ENCODE peak calls at places on chromosomes 12 and 14, in seven cellular contexts. G is CD8-positive, alpha-beta T cell; A is fibroblast of the aortic adventitia; Y is thoracic aorta; W is CD4-positive, CD25-positive, alpha-beta regulatory T cell; H is cardiac fibroblast; S is AG04450. Q is an unnamed sample.

GRCh38 chr12:39287817-39288216 is 155.1 kb downstream of the KIF21A start:
- DNase-seq in A (no peak), G (no peak), H (peak; percentile 2), Y (no peak), W (no peak), S (no peak), Q (no peak)

GRCh38 chr12:45065125-45065626 is 14.3 kb upstream of the DBX2 start:
- DNase-seq in G (no peak), A (no peak), W (no peak), Y (no peak), H (no peak), S (no peak), Q (no peak)

GRCh38 chr12:121718653-121719239 is 6.2 kb downstream of the TMEM120B start:
- DNase-seq in W (no peak), A (no peak), G (no peak), Y (no peak), S (no peak), H (no peak), Q (peak; percentile 80)

GRCh38 chr12:64522316-64522715 is 70.4 kb downstream of the TBK1 start:
- DNase-seq in A (peak; percentile 35), H (peak; percentile 7), Y (no peak), W (no peak), S (peak; percentile 13), G (no peak), Q (no peak)

GRCh38 chr14:48504921-48505320 is 829.5 kb upstream of the MDGA2 start:
- DNase-seq in S (no peak), G (no peak), A (no peak), Y (no peak), H (no peak), W (no peak), Q (no peak)

GRCh38 chr12:53752651-53753050 is 872 bp upstream of the CISTR start:
- DNase-seq in Y (no peak), W (no peak), G (no peak), S (no peak), A (no peak), H (no peak), Q (no peak)

GRCh38 chr14:93936245-93936644 is 9.1 kb downstream of the FAM181A start:
- DNase-seq in H (no peak), S (no peak), G (no peak), A (no peak), Y (no peak), W (peak; percentile 24), Q (peak; percentile 31)

GRCh38 chr12:116717466-116718457 is 20.1 kb downstream of the SPRING1 start:
- DNase-seq in W (no peak), S (no peak), A (peak; percentile 86), H (peak; percentile 79), G (no peak), Y (no peak), Q (no peak)

GRCh38 chr14:36173161-36173560 is 3.4 kb downstream of the PTCSC3 start:
- DNase-seq in A (no peak), H (no peak), S (no peak), Y (no peak), W (no peak), G (no peak), Q (no peak)

GRCh38 chr12:24561882-24562760 is 386.8 kb downstream of the BCAT1 start:
- DNase-seq in A (peak; percentile 51), G (no peak), Y (no peak), W (no peak), H (peak; percentile 59), S (no peak), Q (peak; percentile 38)

GRCh38 chr14:50647282-50647681 is 20.8 kb downstream of the SAV1 start:
- DNase-seq in G (no peak), S (no peak), H (no peak), A (no peak), W (no peak), Y (no peak), Q (no peak)
- H3K4me3 ChIP-seq in G (no peak overlapping the region), S (no peak overlapping the region), H (no peak overlapping the region), A (no peak overlapping the region), W (no peak overlapping the region), Y (no peak overlapping the region), Q (no peak overlapping the region)

GRCh38 chr12:42468853-42469252 is 120.7 kb downstream of the PRICKLE1 start:
- DNase-seq in S (no peak), G (no peak), Y (no peak), A (no peak), H (no peak), W (no peak), Q (no peak)
- H3K4me3 ChIP-seq in S (no peak overlapping the region), G (no peak overlapping the region), Y (peak overlapping the region; percentile 25), A (no peak overlapping the region), H (no peak overlapping the region), W (peak overlapping the region; percentile 17), Q (no peak overlapping the region)

GRCh38 chr12:50641566-50641965 is 122.3 kb upstream of the ATF1 start:
- DNase-seq in S (no peak), G (no peak), Y (no peak), A (no peak), H (no peak), W (no peak), Q (peak; percentile 85)
- H3K4me3 ChIP-seq in S (no peak overlapping the region), G (no peak overlapping the region), Y (no peak overlapping the region), A (no peak overlapping the region), H (no peak overlapping the region), W (no peak overlapping the region), Q (no peak overlapping the region)

DNA sequence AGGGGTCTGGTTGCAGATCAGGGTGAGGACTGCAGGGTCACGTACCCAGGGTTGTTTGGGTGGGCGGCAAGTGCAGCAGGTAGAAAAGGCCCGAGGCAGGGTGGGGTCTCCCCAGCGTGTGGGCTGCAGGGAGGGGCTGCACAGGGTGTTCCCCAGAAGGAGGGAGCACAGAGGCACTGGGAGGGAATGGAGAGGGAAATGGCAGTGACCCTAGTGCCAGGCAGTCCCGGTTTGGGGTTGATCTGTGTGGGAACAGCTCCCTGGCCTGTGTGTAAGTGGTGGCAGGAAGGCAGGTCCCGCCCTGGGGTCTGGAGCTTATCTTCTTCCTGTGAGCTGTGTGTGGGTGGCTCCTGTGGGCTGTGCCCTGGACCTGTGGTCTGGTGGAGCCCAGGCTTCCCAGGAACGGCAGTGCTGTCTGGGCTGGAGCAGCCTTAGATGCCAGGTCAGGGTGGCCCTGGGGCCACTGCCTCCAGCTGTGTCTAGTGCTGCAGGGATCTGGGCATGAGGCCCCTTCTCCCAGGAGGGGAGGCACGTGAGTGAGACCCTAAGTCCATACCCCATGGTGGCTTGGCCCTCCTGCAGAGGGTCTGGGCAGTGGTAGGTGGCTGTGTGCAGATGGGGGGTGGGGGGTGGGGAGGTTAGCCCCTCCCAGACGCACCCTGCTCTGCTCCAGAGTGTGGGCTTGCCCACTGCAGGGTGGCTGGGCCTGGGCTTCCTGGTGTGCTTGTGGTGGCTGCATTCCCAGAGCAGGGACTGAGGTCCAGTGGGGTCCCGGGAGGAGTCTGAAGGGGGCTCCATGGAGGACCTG is 363.5 kb downstream of the TMEM121 start:
- DNase-seq in W (no peak), S (no peak), A (no peak), G (no peak), Y (no peak), H (no peak), Q (peak; percentile 85)
- H3K4me3 ChIP-seq in W (no peak overlapping the region), S (no peak overlapping the region), A (no peak overlapping the region), G (no peak overlapping the region), Y (no peak overlapping the region), H (no peak overlapping the region), Q (peak overlapping the region; percentile 48)

GRCh38 chr12:28010036-28010435 is 37.5 kb upstream of the PTHLH start:
- DNase-seq in S (no peak), H (no peak), Y (no peak), A (no peak), W (no peak), G (no peak), Q (no peak)
- H3K4me3 ChIP-seq in S (no peak overlapping the region), H (no peak overlapping the region), Y (no peak overlapping the region), A (no peak overlapping the region), W (no peak overlapping the region), G (no peak overlapping the region), Q (no peak overlapping the region)

GRCh38 chr12:113477842-113478215 is 6.2 kb upstream of the LHX5 start:
- DNase-seq in S (no peak), H (no peak), W (no peak), Y (no peak), G (no peak), A (no peak), Q (no peak)

GRCh38 chr12:113474635-113475436 is 3.2 kb upstream of the LHX5 start:
- DNase-seq in H (no peak), S (no peak), G (no peak), A (no peak), W (no peak), Y (no peak), Q (no peak)

GRCh38 chr12:113475451-113476085 is 3.9 kb upstream of the LHX5 start:
- DNase-seq in G (no peak), S (no peak), A (no peak), Y (no peak), H (no peak), W (no peak), Q (no peak)

GRCh38 chr12:113477171-113477841 is 5.6 kb upstream of the LHX5 start:
- DNase-seq in S (no peak), W (no peak), H (no peak), A (no peak), Y (no peak), G (no peak), Q (no peak)

GRCh38 chr12:113476093-113476986 is 4.7 kb upstream of the LHX5 start:
- DNase-seq in A (no peak), G (no peak), W (no peak), Y (no peak), S (no peak), H (no peak), Q (no peak)
- H3K4me3 ChIP-seq in A (no peak overlapping the region), G (no peak overlapping the region), W (no peak overlapping the region), Y (no peak overlapping the region), S (no peak overlapping the region), H (no peak overlapping the region), Q (no peak overlapping the region)

GRCh38 chr12:59811991-59812390 is 216.2 kb downstream of the SLC16A7 start:
- DNase-seq in H (no peak), Y (no peak), W (no peak), G (no peak), S (no peak), A (no peak), Q (no peak)
- H3K4me3 ChIP-seq in H (no peak overlapping the region), Y (no peak overlapping the region), W (no peak overlapping the region), G (no peak overlapping the region), S (no peak overlapping the region), A (no peak overlapping the region), Q (no peak overlapping the region)

DNA sequence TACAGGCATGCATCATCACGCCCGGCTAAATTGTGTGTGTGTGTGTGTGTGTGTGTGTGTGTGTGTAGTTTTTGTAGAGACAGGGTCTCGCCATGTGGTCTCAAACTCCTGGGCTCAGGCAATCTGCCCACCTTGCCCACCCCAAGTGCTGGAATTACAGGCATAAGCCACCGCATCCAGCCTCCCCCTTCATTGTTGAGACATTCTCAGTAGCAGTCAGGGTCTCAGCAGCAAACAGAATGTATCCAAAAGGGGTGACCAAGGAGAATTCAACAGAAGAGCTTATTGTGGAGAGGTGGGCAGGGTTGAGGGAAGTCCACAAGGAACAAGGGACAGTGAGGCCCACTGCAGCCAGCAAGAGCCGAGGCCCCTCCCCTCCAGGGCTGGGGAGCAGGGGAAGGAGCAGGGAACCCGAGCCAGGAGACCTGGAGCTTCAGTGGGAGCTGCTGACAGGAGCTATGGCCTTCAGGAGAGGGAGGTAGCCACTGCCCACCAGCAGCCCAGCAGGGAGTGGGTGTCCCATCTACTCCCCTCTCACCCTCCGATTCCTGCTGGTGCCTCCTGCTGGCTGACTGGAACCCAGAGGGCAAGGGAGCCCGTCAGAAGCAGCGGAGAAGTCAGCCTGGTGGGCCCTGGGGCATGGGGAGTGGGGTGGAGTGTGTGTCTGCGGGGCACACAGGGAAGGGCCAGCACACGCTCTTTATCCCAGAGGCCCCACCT is 37.1 kb upstream of the PLEKHG6 start:
- DNase-seq in H (no peak), S (no peak), G (no peak), A (no peak), Y (no peak), W (no peak), Q (no peak)
- H3K4me3 ChIP-seq in H (no peak overlapping the region), S (no peak overlapping the region), G (no peak overlapping the region), A (no peak overlapping the region), Y (no peak overlapping the region), W (no peak overlapping the region), Q (no peak overlapping the region)